ENCODE peak calls at places on chromosome 10, in five cellular contexts. S is tibial artery, T is mesendoderm, G is left ventricle myocardium inferior, I is spleen. C is an unnamed sample. For H3K4me1, the result is how much of the 10 kb centered on the place peaks cover.

GRCh38 chr10:77004917-77005564 is 632.6 kb downstream of the KCNMA1 start:
- DNase-seq in I (no peak), S (no peak), G (no peak), T (peak), C (no peak)

GRCh38 chr10:1057106-1057657 is 997 bp downstream of the WDR37 start:
- DNase-seq in G (peak), T (peak), S (no peak), I (no peak), C (no peak)

GRCh38 chr10:62620491-62620890 is 184.0 kb upstream of the ADO start:
- DNase-seq in S (no peak), T (no peak), I (no peak), G (no peak), C (no peak)

GRCh38 chr10:88361494-88361893 is 221.6 kb downstream of the RNLS start:
- DNase-seq in G (no peak), T (no peak), S (no peak), I (no peak), C (no peak)

GRCh38 chr10:91040343-91040742 is 119.5 kb upstream of the ANKRD1 start:
- DNase-seq in T (no peak), S (no peak), G (no peak), I (no peak), C (no peak)

GRCh38 chr10:127033569-127034175 is 128.4 kb downstream of the DOCK1 start:
- DNase-seq in T (no peak), S (no peak), I (no peak), G (no peak), C (no peak)

GRCh38 chr10:133458710-133459453 is 5.1 kb downstream of the SCART1 start:
- DNase-seq in T (no peak), G (peak), I (peak), S (peak), C (no peak)

GRCh38 chr10:22171131-22171530 is 46.7 kb downstream of the EBLN1 start:
- DNase-seq in T (no peak), I (no peak), S (no peak), G (no peak), C (no peak)

GRCh38 chr10:87657370-87657769 is 2.3 kb upstream of the PAPSS2 start:
- DNase-seq in S (peak), I (no peak), G (no peak), T (no peak), C (peak)

GRCh38 chr10:5314866-5315265 is 49.9 kb upstream of the UCN3 start:
- DNase-seq in I (no peak), G (no peak), T (no peak), S (no peak), C (no peak)

GRCh38 chr10:3680186-3680585 is 104.8 kb downstream of the KLF6 start:
- DNase-seq in S (no peak), G (no peak), T (no peak), I (no peak), C (no peak)

GRCh38 chr10:119543814-119544642 is 1.5 kb upstream of the RGS10 start:
- DNase-seq in G (no peak), T (peak), S (no peak), I (no peak), C (peak)

GRCh38 chr10:119233821-119234220 is 26.4 kb downstream of the GRK5 start:
- DNase-seq in I (no peak), S (peak), T (no peak), G (no peak), C (no peak)

GRCh38 chr10:103193107-103193819 is at the start of gene NT5C2:
- DNase-seq in G (peak), I (peak), T (peak), S (peak), C (peak)

GRCh38 chr10:79410315-79411094 is 34.9 kb downstream of the ZCCHC24 start:
- DNase-seq in G (no peak), I (peak), S (peak), T (no peak), C (peak)

GRCh38 chr10:43078986-43079273 is 2.1 kb downstream of the RET start:
- DNase-seq in G (peak), S (no peak), I (no peak), T (peak), C (no peak)

GRCh38 chr10:50538473-50539398 is 85.0 kb downstream of the SGMS1 start:
- DNase-seq in T (no peak), S (no peak), G (no peak), I (peak), C (no peak)

GRCh38 chr10:68073631-68074403 is 1.3 kb downstream of the HERC4 start:
- DNase-seq in T (no peak), G (no peak), I (no peak), S (no peak), C (no peak)

GRCh38 chr10:13102002-13102794 is 2.2 kb downstream of the OPTN start:
- DNase-seq in G (no peak), T (no peak), I (no peak), S (no peak), C (no peak)

GRCh38 chr10:7333995-7334964 is 76.6 kb downstream of the SFMBT2 start:
- DNase-seq in S (no peak), T (peak), I (no peak), G (no peak), C (no peak)

GRCh38 chr10:28668363-28669226 is 8.7 kb upstream of the BAMBI start:
- DNase-seq in S (peak), T (peak), G (peak), I (peak), C (peak)

GRCh38 chr10:132592790-132593788 is 55.5 kb downstream of the INPP5A start:
- DNase-seq in S (peak), G (no peak), I (peak), T (no peak), C (peak)

GRCh38 chr10:77210645-77211044 is 427.0 kb downstream of the KCNMA1 start:
- DNase-seq in G (no peak), T (no peak), S (no peak), I (no peak), C (no peak)

GRCh38 chr10:99906470-99906869 is 103.3 kb downstream of the DNMBP start:
- DNase-seq in G (no peak), I (no peak), T (no peak), S (no peak), C (peak)

GRCh38 chr10:110857265-110858158 is 14.2 kb upstream of the PDCD4 start:
- DNase-seq in T (peak), G (no peak), I (no peak), S (no peak), C (peak)

GRCh38 chr10:45564303-45564959 is 108.1 kb downstream of the ZFAND4 start:
- DNase-seq in I (no peak), G (no peak), S (no peak), T (no peak), C (no peak)

GRCh38 chr10:98916751-98917150 is 318.9 kb downstream of the HPSE2 start:
- DNase-seq in S (no peak), I (no peak), T (peak), G (no peak), C (no peak)

GRCh38 chr10:43244783-43245182 is 22.1 kb downstream of the RASGEF1A start:
- DNase-seq in I (no peak), T (no peak), G (no peak), S (no peak), C (no peak)

GRCh38 chr10:43076876-43077420 is at the start of gene RET:
- DNase-seq in S (no peak), G (peak), T (peak), I (no peak), C (no peak)

GRCh38 chr10:320787-321186 is 185.5 kb downstream of the ZMYND11 start:
- DNase-seq in S (no peak), G (no peak), T (no peak), I (no peak), C (no peak)

GRCh38 chr10:33157108-33157507 is 177.4 kb downstream of the NRP1 start:
- DNase-seq in G (no peak), S (no peak), T (peak), I (no peak), C (no peak)

GRCh38 chr10:121655254-121656142 is 57.3 kb upstream of the FGFR2 start:
- DNase-seq in G (no peak), I (no peak), S (no peak), T (no peak), C (no peak)

GRCh38 chr10:32232378-32232777 is 114.6 kb downstream of the EPC1 start:
- DNase-seq in G (no peak), S (no peak), T (peak), I (no peak), C (no peak)

GRCh38 chr10:12387561-12388210 is 38.3 kb downstream of the CAMK1D start:
- DNase-seq in I (no peak), G (no peak), T (no peak), S (peak), C (no peak)

GRCh38 chr10:132564690-132565089 is 27.1 kb downstream of the INPP5A start:
- DNase-seq in S (no peak), G (no peak), I (peak), T (no peak), C (peak)

GRCh38 chr10:85919358-85920022 is 447.1 kb downstream of the GRID1 start:
- DNase-seq in I (no peak), G (no peak), T (peak), S (no peak), C (no peak)

GRCh38 chr10:77889277-77889903 is 37.2 kb downstream of the DLG5 start:
- DNase-seq in G (no peak), I (no peak), T (peak), S (no peak), C (no peak)

GRCh38 chr10:35334297-35334696 is 2.0 kb upstream of the CCNY start:
- DNase-seq in S (no peak), G (no peak), I (no peak), T (no peak), C (no peak)
- H3K4me1 ChIP-seq in S (half or more), G (half or more), I (half or more), T (under half), C (half or more)

GRCh38 chr10:30702860-30703259 is 73.3 kb upstream of the LYZL2 start:
- DNase-seq in T (no peak), I (no peak), S (no peak), G (no peak), C (no peak)
- H3K4me1 ChIP-seq in T (under half), I (half or more), S (under half), G (under half), C (under half)

GRCh38 chr10:64573625-64574325 is 1052.6 kb downstream of the REEP3 start:
- DNase-seq in T (no peak), I (no peak), S (no peak), G (no peak), C (no peak)

GRCh38 chr10:64576497-64576896 is 1055.3 kb downstream of the REEP3 start:
- DNase-seq in S (no peak), G (no peak), I (peak), T (no peak), C (no peak)

GRCh38 chr10:64571053-64571452 is 1049.9 kb downstream of the REEP3 start:
- DNase-seq in T (no peak), I (no peak), G (no peak), S (no peak), C (no peak)

DNA sequence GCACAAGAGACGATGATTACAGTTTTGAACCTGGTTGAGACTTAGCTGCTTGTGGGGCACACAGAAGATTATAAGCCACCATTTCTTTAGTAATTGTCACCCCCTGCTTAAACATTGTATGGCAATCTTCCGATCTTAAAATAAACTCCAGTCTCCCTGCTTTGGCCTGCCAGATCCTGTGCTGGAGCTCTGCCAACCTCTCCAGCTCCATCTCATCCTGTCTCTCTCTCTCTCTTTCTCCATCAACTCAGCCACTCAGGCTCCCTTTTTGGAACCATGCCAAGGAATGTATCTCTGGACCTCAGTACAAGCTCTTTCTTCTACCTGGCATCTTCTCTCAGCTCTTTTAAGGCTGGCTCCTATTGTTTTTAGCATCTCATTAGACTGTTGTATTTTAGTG is 1053.2 kb downstream of the REEP3 start:
- DNase-seq in G (no peak), S (no peak), I (no peak), T (no peak), C (no peak)
- H3K4me1 ChIP-seq in G (under half), S (under half), I (under half), T (under half), C (under half)

GRCh38 chr10:89521368-89521767 is 14.0 kb downstream of the SLC16A12 start:
- DNase-seq in S (no peak), G (no peak), I (no peak), T (no peak), C (no peak)
- H3K4me1 ChIP-seq in S (under half), G (half or more), I (under half), T (under half), C (under half)

GRCh38 chr10:58970160-58970915 is 206.1 kb upstream of the PHYHIPL start:
- DNase-seq in T (no peak), I (no peak), S (no peak), G (no peak), C (no peak)
- H3K4me1 ChIP-seq in T (under half), I (under half), S (under half), G (under half), C (under half)

DNA sequence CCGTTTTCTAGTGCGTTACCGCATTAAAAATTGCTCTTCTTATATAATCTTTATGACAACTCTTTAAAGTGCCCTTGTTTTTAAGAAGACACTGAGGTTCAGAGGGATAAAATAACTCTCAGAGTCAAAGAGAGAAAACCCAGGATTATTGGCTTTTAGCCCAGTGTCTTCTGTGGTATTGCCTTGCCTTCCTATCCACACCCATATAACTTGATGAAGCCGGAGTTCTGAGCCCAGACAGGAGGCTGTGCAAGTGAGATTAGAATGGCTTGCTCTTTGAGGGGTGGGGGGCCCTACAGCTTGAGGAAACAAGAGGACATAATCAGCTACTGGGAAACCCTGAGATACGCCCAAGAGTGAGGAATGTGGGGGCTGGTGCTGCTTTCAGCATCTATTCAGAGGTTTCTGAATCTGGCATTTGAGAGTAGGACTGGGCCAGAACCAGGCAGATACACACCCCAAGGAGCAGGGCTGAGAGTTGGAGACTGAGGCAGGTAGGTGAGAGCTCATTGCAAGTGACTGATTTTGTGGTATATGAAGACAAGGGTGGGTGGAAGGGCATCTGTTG is 2.3 kb downstream of the PRXL2A start:
- DNase-seq in I (no peak), T (no peak), G (no peak), S (no peak), C (no peak)
- H3K4me1 ChIP-seq in I (under half), T (under half), G (half or more), S (under half), C (half or more)